ENCODE peak calls at places on chromosomes 16 and 17, in ten cellular contexts. C, F, M, O, U, Y, K, T, S and L are unnamed samples.
A peak's percentile ranks its signal among the peaks of the same experiment; 100 is the strongest.

GRCh38 chr17:47621293-47622178 is 28.2 kb upstream of the KPNB1 start:
- DNase-seq in F (no peak), Y (no peak), S (peak; percentile 88), K (peak; percentile 91), U (no peak), C (no peak), T (peak; percentile 8), M (no peak), O (no peak), L (no peak)

GRCh38 chr17:12973496-12974318 is 44.1 kb downstream of the ELAC2 start:
- DNase-seq in Y (no peak), C (no peak), S (peak; percentile 78), K (no peak), T (no peak), F (no peak), U (no peak), M (no peak), O (no peak), L (no peak)

GRCh38 chr17:19023209-19023999 is 18.8 kb upstream of the FAM83G start:
- DNase-seq in S (peak; percentile 13), F (no peak), M (no peak), K (no peak), C (no peak), U (no peak), T (no peak), Y (no peak), O (no peak), L (no peak)

GRCh38 chr16:50245417-50246298 is 20.7 kb upstream of the ADCY7 start:
- DNase-seq in T (no peak), M (peak; percentile 32), C (peak; percentile 32), U (peak; percentile 60), O (no peak), K (peak; percentile 45), F (peak; percentile 55), Y (no peak), S (no peak), L (peak; percentile 39)

GRCh38 chr16:56414366-56414765 is 11.0 kb downstream of the AMFR start:
- DNase-seq in M (no peak), K (no peak), U (no peak), C (no peak), O (no peak), F (no peak), S (no peak), Y (no peak), T (no peak), L (no peak)

GRCh38 chr17:68182016-68182315 is 65.9 kb upstream of the AMZ2 start:
- DNase-seq in U (no peak), F (peak; percentile 54), M (no peak), S (no peak), O (no peak), C (no peak), Y (no peak), T (no peak), K (no peak), L (peak; percentile 91)

GRCh38 chr17:37792787-37793186 is 47.9 kb upstream of the HNF1B start:
- DNase-seq in Y (no peak), U (no peak), S (no peak), K (peak; percentile 89), M (no peak), C (no peak), T (no peak), F (no peak), O (no peak), L (no peak)

GRCh38 chr16:20300312-20301097 is 26.8 kb downstream of the GP2 start:
- DNase-seq in M (peak; percentile 65), K (peak; percentile 41), T (peak; percentile 47), S (no peak), Y (peak; percentile 9), O (peak; percentile 2), C (no peak), U (peak; percentile 73), F (peak; percentile 41), L (peak; percentile 68)

GRCh38 chr16:85370881-85371651 is 242.1 kb upstream of the GSE1 start:
- DNase-seq in K (no peak), Y (no peak), M (no peak), S (no peak), O (no peak), U (no peak), T (peak; percentile 82), F (no peak), C (no peak), L (no peak)

GRCh38 chr16:57041182-57042156 is 50.9 kb upstream of the CPNE2 start:
- DNase-seq in K (no peak), O (peak; percentile 72), U (peak; percentile 39), T (no peak), S (peak; percentile 22), M (no peak), C (peak; percentile 63), Y (peak; percentile 83), F (peak; percentile 95), L (peak; percentile 66)

GRCh38 chr16:66618588-66618987 is 14.1 kb downstream of the CMTM3 start:
- DNase-seq in M (no peak), K (peak; percentile 98), C (no peak), S (no peak), T (no peak), F (no peak), U (no peak), Y (no peak), O (no peak), L (no peak)

GRCh38 chr17:42517516-42517915 is 18.5 kb upstream of the NAGLU start:
- DNase-seq in S (peak; percentile 95), T (peak; percentile 77), O (peak; percentile 64), M (peak; percentile 61), Y (peak; percentile 62), C (peak; percentile 64), K (peak; percentile 92), U (peak; percentile 91), F (peak; percentile 61), L (peak; percentile 82)

GRCh38 chr16:66996324-66996982 is 8.1 kb downstream of the CES4A start:
- DNase-seq in M (no peak), U (no peak), T (peak; percentile 81), K (peak; percentile 80), C (no peak), O (no peak), Y (no peak), S (peak; percentile 80), F (no peak), L (no peak)

GRCh38 chr16:66261826-66262225 is 104.7 kb upstream of the CDH5 start:
- DNase-seq in C (no peak), Y (no peak), S (no peak), M (no peak), O (no peak), T (no peak), F (no peak), U (no peak), K (no peak), L (no peak)

GRCh38 chr16:84585886-84586285 is 32.0 kb downstream of the COTL1 start:
- DNase-seq in K (no peak), T (no peak), S (peak; percentile 89), O (no peak), Y (no peak), U (no peak), F (no peak), C (no peak), M (no peak), L (peak; percentile 70)

GRCh38 chr17:2684549-2684948 is 27.0 kb downstream of the CLUH start:
- DNase-seq in S (no peak), T (no peak), O (no peak), Y (no peak), C (no peak), U (no peak), F (no peak), K (no peak), M (no peak), L (no peak)

GRCh38 chr16:65876200-65876498 is 490.3 kb upstream of the CDH5 start:
- DNase-seq in K (peak; percentile 51), M (no peak), U (no peak), F (no peak), C (no peak), T (no peak), Y (no peak), S (no peak), O (no peak), L (no peak)

GRCh38 chr16:28990375-28991040 is 5.7 kb downstream of the LAT start:
- DNase-seq in O (no peak), M (no peak), U (no peak), Y (no peak), S (no peak), T (no peak), K (no peak), F (peak; percentile 81), C (no peak), L (no peak)

GRCh38 chr16:70772493-70772892 is 28.5 kb downstream of the VAC14 start:
- DNase-seq in Y (no peak), S (no peak), O (no peak), M (no peak), F (no peak), C (no peak), T (no peak), K (peak; percentile 44), U (no peak), L (no peak)

GRCh38 chr17:27551701-27552466 is 79.1 kb upstream of the LGALS9 start:
- DNase-seq in U (no peak), F (no peak), O (no peak), Y (no peak), S (no peak), M (no peak), C (no peak), T (no peak), K (peak; percentile 38), L (no peak)

GRCh38 chr17:66652840-66653507 is 181.9 kb upstream of the CACNG5 start:
- DNase-seq in U (no peak), S (no peak), M (no peak), C (no peak), T (no peak), O (no peak), Y (no peak), F (peak; percentile 81), K (peak; percentile 74), L (no peak)

GRCh38 chr17:1730345-1731193 is 6.1 kb downstream of the WDR81 start:
- DNase-seq in T (peak; percentile 81), K (peak; percentile 50), U (no peak), S (peak; percentile 78), C (no peak), F (no peak), Y (no peak), O (no peak), M (no peak), L (no peak)

GRCh38 chr17:29162909-29163341 is 17.3 kb downstream of the MYO18A start:
- DNase-seq in U (no peak), C (no peak), Y (no peak), T (no peak), S (no peak), M (no peak), F (no peak), K (no peak), O (no peak), L (no peak)

GRCh38 chr16:67236551-67237395 is 9.8 kb downstream of the TMEM208 start:
- DNase-seq in C (peak; percentile 64), O (peak; percentile 30), K (peak; percentile 31), U (no peak), S (peak; percentile 83), F (peak; percentile 80), M (peak; percentile 4), T (no peak), Y (peak; percentile 51), L (peak; percentile 86)

GRCh38 chr16:84553873-84554399 is 49.5 kb upstream of the MEAK7 start:
- DNase-seq in O (no peak), M (no peak), S (no peak), F (peak; percentile 89), K (no peak), C (peak; percentile 13), T (no peak), Y (no peak), U (no peak), L (no peak)

GRCh38 chr17:66555605-66556004 is 253.2 kb downstream of the PRKCA start:
- DNase-seq in M (no peak), S (no peak), Y (no peak), K (no peak), O (no peak), U (no peak), C (no peak), T (no peak), F (no peak), L (no peak)